ENCODE peak calls at places on chromosome 5, in six cellular contexts. H is T follicular helper cell, M is EH, V is NCI-H460, S is EL, C is HFFc6. B is an unnamed sample.

GRCh38 chr5:175617447-175617846 is 40.4 kb upstream of the HRH2 start:
- DNase-seq in H (no peak), M (no peak), V (no peak), S (no peak), C (no peak), B (no peak)

GRCh38 chr5:149254506-149254905 is 17.2 kb upstream of the AFAP1L1 start:
- DNase-seq in H (no peak), M (peak), V (no peak), S (peak), C (peak), B (peak)

GRCh38 chr5:64784451-64785025 is 15.8 kb downstream of the CWC27 start:
- DNase-seq in H (peak), M (peak), V (peak), S (peak), C (peak), B (peak)

GRCh38 chr5:21573915-21574314 is 1279.2 kb downstream of the CDH12 start:
- DNase-seq in H (no peak), M (no peak), V (no peak), S (no peak), C (no peak), B (no peak)

GRCh38 chr5:91038180-91038808 is 344.8 kb downstream of the ARRDC3 start:
- DNase-seq in H (no peak), M (no peak), V (no peak), S (no peak), C (no peak), B (no peak)

GRCh38 chr5:76617675-76618074 is 5.5 kb downstream of the F2RL2 start:
- DNase-seq in H (no peak), M (peak), V (peak), S (peak), C (peak), B (peak)

GRCh38 chr5:159340511-159340910 is 10.2 kb upstream of the IL12B start:
- DNase-seq in H (no peak), M (no peak), V (no peak), S (no peak), C (no peak), B (no peak)

GRCh38 chr5:77419644-77420582 is 72.2 kb downstream of the WDR41 start:
- DNase-seq in H (no peak), M (no peak), V (no peak), S (no peak), C (no peak), B (no peak)

GRCh38 chr5:60788863-60789513 is 55.1 kb downstream of the ELOVL7 start:
- DNase-seq in H (no peak), M (no peak), V (no peak), S (no peak), C (no peak), B (no peak)